ENCODE peak calls at places on chromosomes 1 and 21, in six cellular contexts. W is fibroblast of lung; N is occipital lobe; H is HEK293T; K is activated naive CD8-positive, alpha-beta T cell treated with anti-CD3 and anti-CD28 coated beads, Interleukin-2, amount 50 U/mL, for 24 hours; Z is NT2/D1. C is an unnamed sample.

GRCh38 chr1:83761977-83762376 is 237.0 kb downstream of the TTLL7 start:
- DNase-seq in H (no peak), W (no peak), K (no peak), Z (no peak), N (no peak), C (no peak)

GRCh38 chr1:202919615-202920014 is 7.4 kb downstream of the KLHL12 start:
- DNase-seq in N (no peak), Z (no peak), K (no peak), H (no peak), W (no peak), C (no peak)

GRCh38 chr21:38913120-38913975 is 107.6 kb downstream of the ETS2 start:
- DNase-seq in Z (no peak), N (peak; percentile 72), H (peak; percentile 31), W (peak; percentile 59), K (peak; percentile 12), C (peak; percentile 14)

GRCh38 chr1:89942825-89943658 is 51.9 kb upstream of the ZNF326 start:
- DNase-seq in W (peak; percentile 86), K (no peak), Z (no peak), H (no peak), N (no peak), C (no peak)

GRCh38 chr1:113552244-113552643 is 161.9 kb downstream of the MAGI3 start:
- DNase-seq in Z (no peak), H (no peak), K (no peak), W (no peak), N (no peak), C (no peak)

GRCh38 chr1:6724517-6725141 is 23.0 kb upstream of the DNAJC11 start:
- DNase-seq in H (no peak), N (no peak), K (no peak), W (peak; percentile 31), Z (no peak), C (no peak)

GRCh38 chr1:22252902-22253790 is 110.2 kb upstream of the WNT4 start:
- DNase-seq in H (no peak), N (no peak), Z (no peak), W (no peak), K (no peak), C (no peak)

GRCh38 chr21:21345872-21346271 is 347.7 kb downstream of the NCAM2 start:
- DNase-seq in Z (no peak), H (no peak), N (no peak), W (no peak), K (no peak), C (no peak)

GRCh38 chr1:207868769-207869721 is 41.9 kb downstream of the CD34 start:
- DNase-seq in W (peak; percentile 61), K (peak; percentile 77), Z (peak; percentile 56), H (peak; percentile 95), N (peak; percentile 78), C (peak; percentile 78)

GRCh38 chr1:115183158-115183557 is 93.9 kb upstream of the TSPAN2 start:
- DNase-seq in N (no peak), W (no peak), H (no peak), Z (peak; percentile 20), K (no peak), C (no peak)

GRCh38 chr1:160081261-160081936 is at the start of gene KCNJ9:
- DNase-seq in Z (no peak), N (peak; percentile 91), W (peak; percentile 25), K (no peak), H (no peak), C (no peak)

GRCh38 chr1:59029768-59030167 is 245.9 kb upstream of the JUN start:
- DNase-seq in K (no peak), N (no peak), W (no peak), H (no peak), Z (no peak), C (no peak)

GRCh38 chr1:36524359-36525062 is 41.8 kb upstream of the CSF3R start:
- DNase-seq in H (no peak), N (no peak), W (no peak), K (no peak), Z (no peak), C (no peak)

GRCh38 chr1:47867447-47868347 is 129.5 kb downstream of the TRABD2B start:
- DNase-seq in K (no peak), Z (no peak), N (no peak), W (no peak), H (no peak), C (no peak)

GRCh38 chr1:243482237-243483022 is 226.6 kb downstream of the SDCCAG8 start:
- DNase-seq in Z (no peak), N (peak; percentile 58), W (peak; percentile 78), H (no peak), K (peak; percentile 18), C (no peak)

GRCh38 chr1:173469656-173470055 is 7.5 kb upstream of the PRDX6 start:
- DNase-seq in H (no peak), W (no peak), K (no peak), Z (no peak), N (no peak), C (no peak)

GRCh38 chr1:17636612-17637011 is 97.1 kb downstream of the ARHGEF10L start:
- DNase-seq in W (no peak), H (no peak), K (no peak), N (no peak), Z (no peak), C (no peak)

GRCh38 chr1:45266151-45266801 is 59.9 kb upstream of the ZSWIM5 start:
- DNase-seq in W (peak; percentile 86), K (no peak), H (no peak), Z (no peak), N (no peak), C (no peak)

GRCh38 chr1:55071477-55071876 is 32.1 kb downstream of the PCSK9 start:
- DNase-seq in K (no peak), H (peak; percentile 76), W (peak; percentile 64), N (no peak), Z (peak; percentile 83), C (peak; percentile 43)

GRCh38 chr1:178126790-178127189 is 32.9 kb downstream of the RASAL2 start:
- DNase-seq in K (no peak), N (no peak), Z (no peak), H (no peak), W (peak; percentile 85), C (no peak)

GRCh38 chr21:39060485-39061099 is 122.7 kb downstream of the PSMG1 start:
- DNase-seq in W (no peak), H (no peak), K (no peak), Z (no peak), N (no peak), C (no peak)

GRCh38 chr1:159945483-159946241 is at the start of gene IGSF9:
- DNase-seq in N (peak; percentile 56), K (peak; percentile 80), Z (peak; percentile 99), W (peak; percentile 65), H (peak; percentile 96), C (peak; percentile 53)

GRCh38 chr1:232854786-232855185 is 49.6 kb downstream of the MAP10 start:
- DNase-seq in Z (no peak), K (no peak), N (no peak), W (no peak), H (no peak), C (no peak)

GRCh38 chr21:33124879-33125278 is 54.9 kb downstream of the OLIG1 start:
- DNase-seq in W (no peak), H (no peak), N (no peak), K (no peak), Z (no peak), C (no peak)

GRCh38 chr1:33256701-33257387 is 552 bp downstream of the ZNF362 start:
- DNase-seq in N (peak; percentile 11), Z (no peak), W (peak; percentile 85), K (peak; percentile 40), H (peak; percentile 65), C (peak; percentile 69)